ENCODE peak calls at places on chromosomes 4 and X, in nine cellular contexts. F is H4, B is nephron progenitor cell, D is NCI-H1436 treated with DMSO at 0.1 percent for 48 hours, T is retina, L is type B pancreatic cell, W is KBM-7, J is cardiac fibroblast, I is AG09319. V is an unnamed sample.

GRCh38 chrX:39418936-39419659 is 617.8 kb downstream of the MID1IP1 start:
- DNase-seq in F (no peak), B (peak), D (no peak), T (peak), L (no peak), W (no peak), J (peak), I (no peak), V (no peak)

GRCh38 chr4:24404281-24404680 is 180.1 kb downstream of the DHX15 start:
- DNase-seq in F (no peak), B (no peak), D (no peak), T (no peak), L (no peak), W (no peak), J (peak), I (no peak), V (no peak)

GRCh38 chrX:69152398-69152797 is 12.9 kb downstream of the PJA1 start:
- DNase-seq in F (peak), B (no peak), D (peak), T (no peak), L (peak), W (peak), J (peak), I (no peak), V (no peak)

GRCh38 chrX:39418132-39418935 is 617.1 kb downstream of the MID1IP1 start:
- DNase-seq in F (no peak), B (no peak), D (no peak), T (no peak), L (no peak), W (no peak), J (peak), I (no peak), V (no peak)

GRCh38 chr4:24236532-24236931 is 346.7 kb upstream of the PPARGC1A start:
- DNase-seq in F (no peak), B (no peak), D (no peak), T (no peak), L (no peak), W (no peak), J (no peak), I (no peak), V (no peak)

GRCh38 chr4:3308691-3309090 is 15.9 kb downstream of the RGS12 start:
- DNase-seq in F (no peak), B (no peak), D (no peak), T (no peak), L (peak), W (no peak), J (no peak), I (no peak), V (no peak)

GRCh38 chr4:88697588-88698329 is at the start of gene NAP1L5:
- DNase-seq in F (no peak), B (peak), D (no peak), T (peak), L (no peak), W (peak), J (peak), I (no peak), V (peak)

GRCh38 chrX:16727637-16728036 is 8.2 kb downstream of the SYAP1 start:
- DNase-seq in F (no peak), B (no peak), D (no peak), T (no peak), L (no peak), W (no peak), J (no peak), I (no peak), V (no peak)

GRCh38 chr4:31343058-31343457 is 622.9 kb downstream of the PCDH7 start:
- DNase-seq in F (no peak), B (no peak), D (no peak), T (no peak), L (no peak), W (no peak), J (no peak), I (no peak), V (no peak)

GRCh38 chr4:38819569-38819968 is 15.0 kb upstream of the TLR1 start:
- DNase-seq in F (peak), B (no peak), D (no peak), T (no peak), L (no peak), W (no peak), J (no peak), I (no peak), V (no peak)

GRCh38 chr4:89704651-89705395 is 132.1 kb downstream of the SNCA start:
- DNase-seq in F (no peak), B (no peak), D (no peak), T (no peak), L (no peak), W (no peak), J (no peak), I (no peak), V (no peak)

GRCh38 chr4:140090215-140090731 is 63.7 kb downstream of the MAML3 start:
- DNase-seq in F (no peak), B (no peak), D (no peak), T (no peak), L (no peak), W (no peak), J (no peak), I (no peak), V (no peak)

GRCh38 chr4:128123036-128123435 is 61.9 kb downstream of the LARP1B start:
- DNase-seq in F (no peak), B (no peak), D (no peak), T (no peak), L (no peak), W (no peak), J (no peak), I (no peak), V (no peak)

V was measured in NT2/D1.